ENCODE peak calls at places on chromosomes 7 and 10, in eight cellular contexts. S is heart left ventricle, O is upper lobe of left lung, P is A549, H is left ventricle myocardium inferior, X is heart right ventricle, N is HepG2, G is Panc1. J is an unnamed sample. For H3K4me1, the result is how much of the 10 kb centered on the place peaks cover.

GRCh38 chr7:90761584-90761983 is 165.5 kb downstream of the CDK14 start:
- DNase-seq in S (no peak), O (no peak), P (no peak), H (no peak), X (no peak), N (no peak), G (no peak), J (no peak)

GRCh38 chr10:62587011-62587410 is 212.8 kb downstream of the ZNF365 start:
- DNase-seq in S (no peak), O (no peak), P (no peak), H (no peak), X (no peak), N (no peak), G (no peak), J (no peak)

GRCh38 chr7:36278767-36279171 is 110.9 kb upstream of the ANLN start:
- DNase-seq in S (no peak), O (no peak), P (no peak), H (no peak), X (no peak), N (no peak), G (no peak), J (no peak)

GRCh38 chr10:86087716-86088115 is 278.9 kb downstream of the GRID1 start:
- DNase-seq in S (no peak), O (no peak), P (no peak), H (no peak), X (no peak), N (no peak), G (no peak), J (no peak)

GRCh38 chr10:9786101-9786500 is 1231.6 kb upstream of the CELF2 start:
- DNase-seq in S (no peak), O (no peak), P (no peak), H (no peak), X (no peak), N (no peak), G (no peak), J (no peak)

GRCh38 chr7:34227525-34227924 is 322.2 kb downstream of the BMPER start:
- DNase-seq in S (no peak), O (no peak), P (no peak), H (no peak), X (no peak), N (no peak), G (no peak), J (no peak)

GRCh38 chr7:42886129-42886528 is 25.7 kb downstream of the C7orf25 start:
- DNase-seq in S (no peak), O (no peak), P (peak), H (no peak), X (no peak), N (no peak), G (no peak), J (no peak)

GRCh38 chr10:3465406-3465891 is 292.9 kb upstream of the PITRM1 start:
- DNase-seq in S (no peak), O (peak), P (no peak), H (no peak), X (no peak), N (no peak), G (no peak), J (no peak)

GRCh38 chr7:76506081-76506440 is 4.3 kb upstream of the UPK3B start:
- DNase-seq in S (peak), O (no peak), P (no peak), H (no peak), X (no peak), N (no peak), G (no peak), J (no peak)

DNA sequence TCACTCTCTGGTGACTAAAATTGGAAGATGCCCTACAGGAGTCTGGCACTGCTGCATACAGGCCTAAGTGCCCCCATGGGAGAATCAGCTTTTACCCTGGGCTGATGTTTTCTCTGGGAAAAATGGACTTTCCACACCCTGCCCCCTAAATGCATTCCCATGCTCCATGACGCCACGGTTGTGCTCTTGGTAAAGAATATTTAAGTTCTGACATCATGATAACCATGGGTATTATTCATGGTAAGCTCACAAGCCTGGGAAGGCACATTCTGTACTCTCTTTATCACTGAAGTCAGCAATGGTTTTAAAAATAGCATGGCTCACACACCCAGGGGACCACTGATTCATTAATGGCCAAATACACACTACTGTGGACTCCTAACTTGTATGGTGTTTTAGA is 43.4 kb downstream of the HIPK2 start:
- DNase-seq in S (peak), O (no peak), P (peak), H (no peak), X (peak), N (no peak), G (peak), J (no peak)
- H3K4me1 ChIP-seq in S (half or more), O (half or more), P (half or more), H (half or more), X (half or more), N (half or more), G (under half), J (half or more)

DNA sequence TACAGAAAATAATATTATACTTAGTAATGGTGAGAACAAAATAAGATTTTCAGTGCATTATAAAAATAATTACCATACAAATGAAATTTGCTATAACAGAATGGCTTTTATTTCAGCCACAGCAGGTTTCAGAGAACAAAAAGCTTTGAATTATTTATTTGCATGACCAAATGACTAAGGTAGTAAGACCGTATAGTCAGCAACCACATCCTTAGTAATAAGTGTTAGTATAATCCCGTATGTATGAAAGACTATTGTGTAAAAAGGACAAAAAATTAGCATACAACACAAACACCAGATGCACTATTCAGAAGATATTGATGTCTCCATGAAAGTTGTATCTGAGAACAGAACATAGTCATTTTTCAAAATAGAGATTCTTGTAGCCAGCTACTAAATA is 12.2 kb downstream of the PDZD8 start:
- DNase-seq in S (no peak), O (no peak), P (no peak), H (no peak), X (no peak), N (no peak), G (peak), J (no peak)
- TF ChIP-seq CTCF in S (no peak), O (no peak), P (no peak), H (no peak), X (no peak), N (no peak), G (no peak), J (no peak)

GRCh38 chr7:1529383-1530116 is 952 bp upstream of the MAFK start:
- DNase-seq in S (peak), O (no peak), P (no peak), H (no peak), X (no peak), N (no peak), G (no peak), J (no peak)

GRCh38 chr7:1523838-1524237 is 6.7 kb upstream of the MAFK start:
- DNase-seq in S (no peak), O (no peak), P (no peak), H (no peak), X (no peak), N (no peak), G (no peak), J (no peak)

GRCh38 chr7:1525409-1525808 is 5.1 kb upstream of the MAFK start:
- DNase-seq in S (no peak), O (no peak), P (no peak), H (no peak), X (no peak), N (no peak), G (no peak), J (no peak)

GRCh38 chr7:1523208-1523607 is 7.3 kb upstream of the MAFK start:
- DNase-seq in S (no peak), O (no peak), P (peak), H (no peak), X (no peak), N (no peak), G (no peak), J (no peak)

GRCh38 chr7:1526271-1526754 is 4.2 kb upstream of the MAFK start:
- DNase-seq in S (no peak), O (no peak), P (peak), H (no peak), X (no peak), N (no peak), G (no peak), J (no peak)
- H3K4me1 ChIP-seq in S (under half), O (under half), P (under half), H (under half), X (under half), N (under half), G (under half), J (under half)

DNA sequence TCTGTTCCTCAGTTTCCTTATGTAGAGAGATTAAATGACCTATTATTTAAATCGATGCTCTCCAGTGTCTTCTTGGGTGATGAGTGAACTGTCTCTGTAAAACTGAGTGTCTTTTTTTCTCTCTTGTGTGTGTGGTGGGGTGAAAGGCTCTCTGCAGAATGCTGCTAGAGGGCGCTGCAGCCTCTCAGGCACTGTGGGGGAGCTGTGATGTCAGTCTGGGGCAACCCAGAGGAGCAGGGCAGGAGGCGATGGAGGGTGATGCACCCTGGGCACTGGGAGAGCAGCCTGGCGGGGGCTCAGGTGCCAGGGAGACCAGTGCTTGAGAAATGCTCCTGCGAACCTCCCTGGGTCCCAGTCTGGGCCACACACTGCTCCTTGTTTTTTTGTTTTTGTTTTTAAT is 110.1 kb upstream of the POM121L12 start:
- DNase-seq in S (no peak), O (no peak), P (no peak), H (no peak), X (no peak), N (no peak), G (no peak), J (no peak)
- TF ChIP-seq CTCF in S (no peak), O (no peak), P (no peak), H (no peak), X (no peak), N (no peak), G (no peak), J (no peak)

GRCh38 chr10:60894816-60895215 is 49.2 kb downstream of the RHOBTB1 start:
- DNase-seq in S (no peak), O (no peak), P (peak), H (no peak), X (no peak), N (peak), G (no peak), J (no peak)

GRCh38 chr10:60893231-60893630 is 50.8 kb downstream of the RHOBTB1 start:
- DNase-seq in S (no peak), O (no peak), P (no peak), H (no peak), X (no peak), N (peak), G (no peak), J (no peak)

GRCh38 chr10:60896033-60896432 is 48.0 kb downstream of the RHOBTB1 start:
- DNase-seq in S (no peak), O (no peak), P (no peak), H (no peak), X (no peak), N (no peak), G (no peak), J (no peak)

GRCh38 chr10:60892571-60892970 is 51.4 kb downstream of the RHOBTB1 start:
- DNase-seq in S (no peak), O (no peak), P (no peak), H (no peak), X (no peak), N (no peak), G (no peak), J (no peak)

GRCh38 chr10:60890811-60891210 is 53.2 kb downstream of the RHOBTB1 start:
- DNase-seq in S (no peak), O (no peak), P (no peak), H (no peak), X (no peak), N (no peak), G (no peak), J (no peak)
- H3K4me1 ChIP-seq in S (under half), O (under half), P (under half), H (under half), X (under half), N (under half), G (under half), J (under half)

GRCh38 chr10:123642697-123643096 is 23.5 kb upstream of the GPR26 start:
- DNase-seq in S (no peak), O (no peak), P (peak), H (no peak), X (no peak), N (peak), G (no peak), J (no peak)
- TF ChIP-seq CTCF in S (no peak), O (no peak), P (peak), H (no peak), X (no peak), N (peak), G (peak), J (no peak)

J was measured in ascending aorta.